ENCODE peak calls at places on chromosome 18, in four cellular contexts. E is body of pancreas, P is HTR-8/SVneo, A is midbrain. N is an unnamed sample.

GRCh38 chr18:67359868-67360838 is 156.4 kb downstream of the DSEL start:
- DNase-seq in E (peak; percentile 43), P (peak; percentile 64), A (no peak), N (no peak)

GRCh38 chr18:78630356-78630755 is 349.3 kb upstream of the SALL3 start:
- DNase-seq in E (no peak), P (no peak), A (no peak), N (no peak)

GRCh38 chr18:79816092-79816491 is 18.4 kb downstream of the KCNG2 start:
- DNase-seq in E (no peak), P (no peak), A (no peak), N (peak; percentile 10)

GRCh38 chr18:25669741-25670140 is 317.8 kb upstream of the ZNF521 start:
- DNase-seq in E (no peak), P (no peak), A (no peak), N (no peak)

GRCh38 chr18:21203096-21203495 is 38.9 kb upstream of the GREB1L start:
- DNase-seq in E (no peak), P (no peak), A (no peak), N (no peak)

GRCh38 chr18:13003466-13003896 is 12.3 kb downstream of the CEP192 start:
- DNase-seq in E (no peak), P (peak; percentile 41), A (no peak), N (peak; percentile 92)

GRCh38 chr18:61743775-61744531 is 148.9 kb downstream of the RNF152 start:
- DNase-seq in E (no peak), P (no peak), A (no peak), N (no peak)

GRCh38 chr18:11937874-11938478 is 29.9 kb upstream of the MPPE1 start:
- DNase-seq in E (peak; percentile 89), P (peak; percentile 60), A (peak; percentile 80), N (peak; percentile 58)

GRCh38 chr18:71529708-71530303 is 1014.3 kb downstream of the CBLN2 start:
- DNase-seq in E (no peak), P (no peak), A (no peak), N (no peak)

GRCh38 chr18:49878996-49879585 is 65.8 kb upstream of the ACAA2 start:
- DNase-seq in E (no peak), P (no peak), A (no peak), N (no peak)

GRCh38 chr18:840080-840408 is 28.0 kb upstream of the YES1 start:
- DNase-seq in E (no peak), P (no peak), A (no peak), N (no peak)

GRCh38 chr18:24140697-24141096 is 1.8 kb downstream of the CABYR start:
- DNase-seq in E (no peak), P (no peak), A (no peak), N (no peak)

GRCh38 chr18:10732990-10733389 is 207.2 kb downstream of the NAPG start:
- DNase-seq in E (no peak), P (no peak), A (no peak), N (no peak)

GRCh38 chr18:34772887-34773286 is 62.8 kb downstream of the DTNA start:
- DNase-seq in E (no peak), P (no peak), A (no peak), N (no peak)

GRCh38 chr18:39602112-39602511 is 2036.5 kb upstream of the CELF4 start:
- DNase-seq in E (no peak), P (no peak), A (no peak), N (no peak)

GRCh38 chr18:23994361-23994902 is 20.1 kb upstream of the TTC39C start:
- DNase-seq in E (peak; percentile 42), P (peak; percentile 33), A (peak; percentile 14), N (no peak)

GRCh38 chr18:63882333-63883141 is 5.0 kb upstream of the SERPINB2 start:
- DNase-seq in E (peak; percentile 89), P (peak; percentile 18), A (no peak), N (no peak)

GRCh38 chr18:78828131-78828530 is 151.5 kb upstream of the SALL3 start:
- DNase-seq in E (no peak), P (no peak), A (no peak), N (no peak)

GRCh38 chr18:47917923-47918610 is 12.4 kb downstream of the SMAD2 start:
- DNase-seq in E (no peak), P (no peak), A (no peak), N (peak; percentile 48)

GRCh38 chr18:49764032-49764431 is 49.3 kb downstream of the ACAA2 start:
- DNase-seq in E (no peak), P (no peak), A (no peak), N (no peak)

GRCh38 chr18:23982154-23983071 is 32.1 kb upstream of the TTC39C start:
- DNase-seq in E (peak; percentile 41), P (peak; percentile 10), A (peak; percentile 26), N (no peak)

GRCh38 chr18:31586616-31587015 is 5.1 kb upstream of the TTR start:
- DNase-seq in E (no peak), P (no peak), A (no peak), N (no peak)

GRCh38 chr18:34729264-34729663 is 19.2 kb downstream of the DTNA start:
- DNase-seq in E (no peak), P (no peak), A (no peak), N (peak; percentile 59)

GRCh38 chr18:28729321-28729720 is 552.4 kb upstream of the CDH2 start:
- DNase-seq in E (no peak), P (peak; percentile 7), A (no peak), N (no peak)

N was measured in H9.